ENCODE peak calls at places on chromosomes 16 and 17, in four cellular contexts. Z is ovary, T is GM13977, K is cardiac muscle cell. A is an unnamed sample.

GRCh38 chr16:13907431-13907830 is 12.5 kb upstream of the ERCC4 start:
- DNase-seq in Z (no peak), T (no peak), K (no peak), A (no peak)

GRCh38 chr17:27644586-27644985 is 13.6 kb downstream of the LGALS9 start:
- DNase-seq in Z (no peak), T (no peak), K (peak), A (no peak)

GRCh38 chr16:87350681-87351319 is 32.8 kb downstream of the FBXO31 start:
- DNase-seq in Z (no peak), T (no peak), K (peak), A (no peak)

GRCh38 chr16:66416136-66416535 is 11.0 kb upstream of the BEAN1 start:
- DNase-seq in Z (no peak), T (no peak), K (no peak), A (no peak)

GRCh38 chr16:75044800-75045361 is 46.1 kb downstream of the ZNRF1 start:
- DNase-seq in Z (peak), T (no peak), K (peak), A (no peak)

GRCh38 chr17:36889955-36890354 is 47.3 kb upstream of the LHX1 start:
- DNase-seq in Z (no peak), T (no peak), K (no peak), A (no peak)

GRCh38 chr16:84768061-84768797 is 51.6 kb upstream of the CRISPLD2 start:
- DNase-seq in Z (no peak), T (no peak), K (no peak), A (no peak)

GRCh38 chr17:47797797-47798196 is 23.8 kb downstream of the OSBPL7 start:
- DNase-seq in Z (no peak), T (no peak), K (peak), A (no peak)

GRCh38 chr17:9725575-9725974 is 65.8 kb downstream of the DHRS7C start:
- DNase-seq in Z (no peak), T (no peak), K (no peak), A (no peak)
- TF ChIP-seq CTCF in Z (no peak), T (no peak), K (no peak), A (no peak)

GRCh38 chr16:27169511-27170071 is 33.7 kb upstream of the KDM8 start:
- DNase-seq in Z (no peak), T (no peak), K (peak), A (no peak)
- TF ChIP-seq CTCF in Z (no peak), T (peak), K (peak), A (no peak)

GRCh38 chr16:47581114-47581513 is 120.0 kb downstream of the PHKB start:
- DNase-seq in Z (no peak), T (no peak), K (no peak), A (no peak)
- TF ChIP-seq CTCF in Z (no peak), T (no peak), K (no peak), A (no peak)

DNA sequence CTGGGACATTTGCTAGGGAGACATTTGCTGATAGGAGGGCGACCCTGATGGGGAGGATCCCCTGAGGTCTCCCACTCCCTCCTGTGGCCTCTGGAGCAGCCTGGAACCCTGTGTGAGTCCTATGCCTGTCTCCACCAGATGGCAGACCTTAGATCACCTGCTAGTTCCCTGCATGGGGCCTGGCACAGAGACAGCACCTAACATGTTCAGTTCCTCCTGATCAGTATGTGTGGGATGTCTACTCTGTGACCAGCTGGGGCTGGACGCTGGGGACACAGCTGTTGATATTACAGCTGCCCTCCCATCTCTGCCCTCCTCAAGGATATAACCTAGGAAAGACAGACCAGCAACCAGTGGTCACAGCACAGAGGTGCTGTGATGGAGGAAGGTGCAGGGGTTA is 1.1 kb upstream of the ADCY7 start:
- DNase-seq in Z (no peak), T (no peak), K (no peak), A (no peak)
- TF ChIP-seq CTCF in Z (no peak), T (peak), K (peak), A (peak)

GRCh38 chr17:64492481-64493109 is 4.3 kb downstream of the POLG2 start:
- DNase-seq in Z (no peak), T (no peak), K (peak), A (no peak)

GRCh38 chr17:64491995-64492394 is 4.9 kb downstream of the POLG2 start:
- DNase-seq in Z (no peak), T (no peak), K (no peak), A (no peak)

GRCh38 chr17:64488301-64488700 is 8.6 kb downstream of the POLG2 start:
- DNase-seq in Z (no peak), T (no peak), K (no peak), A (no peak)

GRCh38 chr17:64494121-64494520 is 2.7 kb downstream of the POLG2 start:
- DNase-seq in Z (no peak), T (no peak), K (no peak), A (no peak)

DNA sequence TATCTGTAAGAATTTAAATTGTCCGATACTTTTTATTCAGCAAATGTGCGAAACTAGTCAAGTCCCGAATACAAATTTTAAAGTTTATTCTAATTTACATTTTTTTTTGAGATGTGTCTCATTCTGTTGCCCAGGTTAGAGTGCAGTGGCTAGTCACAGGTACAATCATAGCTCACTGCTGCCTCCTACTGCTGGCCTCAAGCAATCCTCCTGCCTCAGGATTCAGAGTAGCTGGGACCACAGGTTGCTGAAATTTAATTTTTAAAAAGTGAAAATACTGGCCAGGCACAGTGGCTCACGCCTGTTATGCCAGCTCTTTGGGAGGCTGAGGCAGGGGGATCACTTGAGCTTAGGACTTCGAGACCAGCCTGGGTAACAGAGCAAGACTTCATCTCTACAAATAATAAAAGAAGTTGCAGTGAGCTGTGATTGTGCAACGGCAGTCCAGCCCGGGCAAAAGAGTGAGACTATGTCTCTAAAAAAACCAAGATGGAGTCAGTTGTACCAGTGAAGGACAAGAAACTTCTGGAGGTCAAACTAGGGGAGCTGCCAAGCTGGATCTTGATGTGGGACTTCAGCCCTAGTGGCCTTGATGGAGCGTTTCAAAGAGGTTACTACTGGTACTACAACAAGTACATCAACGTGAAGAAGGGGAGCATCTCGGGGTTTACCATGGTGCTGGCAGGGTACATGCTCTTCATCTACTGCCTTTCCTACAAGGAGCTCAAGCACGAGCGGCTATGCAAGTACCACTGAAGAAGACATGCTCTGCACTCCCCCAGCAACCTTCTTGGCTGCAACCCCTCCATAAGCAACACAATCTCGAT is 5.6 kb downstream of the POLG2 start:
- DNase-seq in Z (no peak), T (no peak), K (peak), A (no peak)
- TF ChIP-seq CTCF in Z (no peak), T (peak), K (peak), A (peak)

A was measured in GM10248.